ENCODE peak calls at places on chromosomes 11 and 22, in eight cellular contexts. U, X, R, A, G, P, Z and N are unnamed samples.
A peak's percentile ranks its signal among the peaks of the same experiment; 100 is the strongest.

GRCh38 chr11:99973993-99974392 is 713.1 kb upstream of the ARHGAP42 start:
- DNase-seq in U (no peak), P (no peak), Z (no peak), R (no peak), X (no peak), G (no peak), A (no peak), N (no peak)

GRCh38 chr11:111913997-111914396 is 1.5 kb downstream of the HSPB2 start:
- DNase-seq in G (peak; percentile 69), Z (peak; percentile 58), P (peak; percentile 59), U (peak; percentile 86), R (peak; percentile 47), A (no peak), X (no peak), N (no peak)

GRCh38 chr11:9073826-9074225 is 17.6 kb downstream of the SCUBE2 start:
- DNase-seq in A (no peak), U (no peak), Z (no peak), R (no peak), X (no peak), P (peak; percentile 37), G (no peak), N (no peak)

GRCh38 chr11:132055296-132055695 is 684.9 kb downstream of the NTM start:
- DNase-seq in Z (no peak), P (no peak), R (no peak), G (no peak), X (no peak), A (no peak), U (no peak), N (no peak)

GRCh38 chr11:69364901-69365300 is 70.9 kb downstream of the MYEOV start:
- DNase-seq in P (no peak), U (peak; percentile 90), Z (no peak), X (no peak), A (no peak), G (no peak), R (no peak), N (no peak)

GRCh38 chr11:110050201-110050506 is 43.0 kb upstream of the ZC3H12C start:
- DNase-seq in P (no peak), X (no peak), Z (no peak), G (no peak), R (no peak), U (no peak), A (no peak), N (no peak)

GRCh38 chr11:88174627-88175003 is 628 bp downstream of the RAB38 start:
- DNase-seq in R (peak; percentile 96), U (peak; percentile 90), G (peak; percentile 71), Z (peak; percentile 66), A (peak; percentile 40), X (no peak), P (peak; percentile 76), N (peak; percentile 74)

GRCh38 chr11:63978551-63979235 is 4.3 kb downstream of the COX8A start:
- DNase-seq in U (no peak), A (no peak), R (no peak), G (no peak), X (no peak), Z (no peak), P (no peak), N (peak; percentile 75)

GRCh38 chr11:126510621-126511370 is 155.3 kb downstream of the ST3GAL4 start:
- DNase-seq in P (peak; percentile 32), X (no peak), R (no peak), A (no peak), G (no peak), U (peak; percentile 2), Z (no peak), N (peak; percentile 73)

GRCh38 chr11:97815667-97816066 is 1205.1 kb upstream of the CNTN5 start:
- DNase-seq in P (no peak), X (no peak), R (no peak), U (peak; percentile 13), G (no peak), Z (no peak), A (no peak), N (no peak)

GRCh38 chr11:11444027-11444799 is 91.2 kb upstream of the CSNK2A3 start:
- DNase-seq in G (no peak), A (no peak), R (peak; percentile 37), Z (peak; percentile 22), P (peak; percentile 35), U (peak; percentile 54), X (no peak), N (no peak)

GRCh38 chr22:43582394-43582793 is 170.6 kb downstream of the MPPED1 start:
- DNase-seq in G (no peak), X (no peak), U (no peak), A (no peak), R (no peak), Z (no peak), P (no peak), N (no peak)

GRCh38 chr22:43592470-43592869 is 180.7 kb downstream of the MPPED1 start:
- DNase-seq in X (no peak), P (no peak), G (no peak), A (peak; percentile 68), Z (no peak), R (no peak), U (peak; percentile 0), N (peak; percentile 77)

GRCh38 chr22:43587574-43587973 is 175.8 kb downstream of the MPPED1 start:
- DNase-seq in R (no peak), G (no peak), U (no peak), P (no peak), X (no peak), Z (no peak), A (no peak), N (no peak)
- TF ChIP-seq CTCF in R (no peak), G (no peak), U (no peak), P (no peak), X (no peak), Z (no peak), A (no peak), N (no peak)

GRCh38 chr22:40147388-40148176 is 30.1 kb upstream of the TNRC6B start:
- DNase-seq in Z (no peak), A (peak; percentile 73), P (no peak), U (no peak), G (no peak), X (no peak), R (no peak), N (peak; percentile 86)
- TF ChIP-seq CTCF in Z (no peak), A (no peak), P (no peak), U (no peak), G (no peak), X (no peak), R (no peak), N (peak; percentile 71)

GRCh38 chr11:1887451-1888346 is 4.0 kb downstream of the PRR33 start:
- DNase-seq in G (no peak), Z (peak; percentile 44), U (no peak), X (peak; percentile 49), P (no peak), R (no peak), A (no peak), N (no peak)
- TF ChIP-seq CTCF in G (no peak), Z (no peak), U (no peak), X (no peak), P (no peak), R (no peak), A (no peak), N (no peak)

GRCh38 chr22:50064453-50064852 is 6.4 kb upstream of the TTLL8 start:
- DNase-seq in X (no peak), P (no peak), G (no peak), U (no peak), Z (no peak), A (no peak), R (no peak), N (no peak)

GRCh38 chr22:50061141-50061823 is 3.2 kb upstream of the TTLL8 start:
- DNase-seq in Z (no peak), P (no peak), R (no peak), U (no peak), G (no peak), X (no peak), A (no peak), N (peak; percentile 28)

GRCh38 chr22:50061824-50062355 is 3.8 kb upstream of the TTLL8 start:
- DNase-seq in P (no peak), A (no peak), X (no peak), U (no peak), G (no peak), Z (no peak), R (no peak), N (no peak)

GRCh38 chr22:50062509-50063135 is 4.5 kb upstream of the TTLL8 start:
- DNase-seq in U (no peak), R (no peak), G (no peak), P (no peak), Z (no peak), X (no peak), A (no peak), N (no peak)

DNA sequence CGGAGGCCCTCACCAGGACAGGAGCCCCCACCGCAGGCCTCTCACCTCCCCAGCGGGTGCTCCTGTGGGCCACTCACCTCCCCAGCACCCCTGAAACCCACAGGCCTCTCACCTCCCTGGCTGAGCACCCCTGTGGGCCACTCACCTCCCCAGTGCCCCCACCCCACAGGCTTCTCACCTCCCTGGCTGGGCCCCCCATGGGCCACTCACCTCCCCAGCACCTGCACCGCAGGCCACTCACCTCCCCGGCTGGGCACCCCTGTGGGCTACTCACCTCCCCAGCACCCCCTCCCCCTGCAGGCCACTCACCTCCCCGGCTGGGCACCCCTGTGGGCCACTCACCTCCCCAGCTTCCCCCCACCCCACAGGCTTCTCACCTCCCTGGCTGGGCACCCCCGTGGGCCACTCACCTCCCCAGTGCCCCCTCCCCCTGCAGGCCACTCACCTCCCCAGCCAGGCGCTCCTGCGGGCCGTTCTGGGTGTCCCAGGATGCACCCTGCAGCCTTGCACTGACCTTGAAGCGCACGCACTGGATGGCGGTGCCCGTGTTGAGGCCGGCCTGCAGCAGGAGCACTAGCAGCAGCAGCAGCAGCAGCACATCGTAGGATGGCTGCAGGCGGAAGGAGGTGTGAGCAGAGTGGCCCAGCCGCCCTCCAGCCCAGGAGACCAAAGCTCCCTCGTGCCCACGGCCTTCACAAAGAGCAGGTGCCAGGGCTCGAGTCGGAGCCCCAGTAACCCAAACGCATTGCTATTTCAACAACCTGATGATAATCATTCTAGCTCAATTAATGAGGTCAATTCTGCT is 5.7 kb upstream of the TTLL8 start:
- DNase-seq in Z (no peak), R (no peak), G (no peak), X (no peak), P (no peak), A (no peak), U (no peak), N (no peak)
- TF ChIP-seq CTCF in Z (no peak), R (no peak), G (no peak), X (no peak), P (no peak), A (no peak), U (no peak), N (no peak)

DNA sequence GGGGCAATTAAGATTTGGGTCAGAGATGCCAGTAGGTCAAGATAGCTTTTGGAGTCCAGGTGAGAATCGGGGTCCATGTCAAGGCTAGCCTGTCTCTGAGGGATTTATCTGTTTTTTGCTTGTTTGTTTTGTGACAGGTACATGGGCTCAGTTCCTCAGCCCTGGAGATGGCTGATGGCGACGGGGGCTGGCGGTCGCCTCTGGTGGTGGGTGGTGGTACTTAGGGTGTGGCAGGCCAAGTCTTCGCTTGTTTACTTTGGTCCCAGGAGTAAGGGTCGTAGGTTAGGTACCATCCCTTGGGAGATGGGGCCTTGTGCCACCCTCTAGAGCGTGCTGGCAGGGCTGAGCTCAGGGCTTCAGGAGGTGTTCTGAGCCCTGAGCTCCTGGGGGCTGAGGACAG is 4.7 kb downstream of the SLC25A45 start:
- DNase-seq in P (no peak), Z (no peak), R (no peak), G (no peak), A (no peak), X (no peak), U (no peak), N (no peak)
- TF ChIP-seq CTCF in P (no peak), Z (no peak), R (no peak), G (no peak), A (no peak), X (no peak), U (no peak), N (peak; percentile 59)

GRCh38 chr22:38262051-38262795 is 10.6 kb downstream of the TMEM184B start:
- DNase-seq in A (peak; percentile 78), P (no peak), X (peak; percentile 61), U (no peak), G (peak; percentile 79), Z (peak; percentile 71), R (peak; percentile 79), N (peak; percentile 90)
- TF ChIP-seq CTCF in A (no peak), P (peak; percentile 75), X (peak; percentile 38), U (peak; percentile 46), G (peak; percentile 52), Z (peak; percentile 61), R (peak; percentile 69), N (peak; percentile 89)